ENCODE peak calls at places on chromosomes 12 and 14, in nine cellular contexts. K is SW480, V is T1000, A is iPS DF 6.9, Q is ureter, P is DMS 273 treated with DMSO at 0.1 percent for 48 hours, B is A172, T is Panc1, S is globus pallidus. I is an unnamed sample.

GRCh38 chr14:105839425-105840265 is 313.3 kb downstream of the TMEM121 start:
- DNase-seq in K (no peak), V (no peak), Q (no peak), S (no peak), A (no peak), B (no peak), T (no peak), P (no peak), I (no peak)

GRCh38 chr12:19933924-19934323 is 434.4 kb upstream of the PDE3A start:
- DNase-seq in P (no peak), S (no peak), Q (no peak), T (no peak), B (no peak), K (no peak), A (no peak), V (no peak), I (no peak)

GRCh38 chr12:123475256-123475703 is 17.3 kb downstream of the SNRNP35 start:
- DNase-seq in V (no peak), A (no peak), T (no peak), B (no peak), Q (no peak), S (no peak), P (no peak), K (no peak), I (no peak)

GRCh38 chr14:104399432-104400155 is 180.0 kb upstream of the C14orf180 start:
- DNase-seq in K (peak; percentile 56), V (no peak), A (no peak), S (no peak), B (peak; percentile 1), P (no peak), T (no peak), Q (no peak), I (no peak)

GRCh38 chr12:8452976-8453616 is 2.7 kb upstream of the CLEC6A start:
- DNase-seq in A (no peak), T (no peak), P (no peak), V (no peak), S (no peak), Q (no peak), B (no peak), K (no peak), I (no peak)

GRCh38 chr14:61739133-61739532 is 23.1 kb upstream of the SNAPC1 start:
- DNase-seq in P (no peak), V (no peak), B (no peak), A (no peak), T (no peak), S (no peak), Q (no peak), K (no peak), I (no peak)

GRCh38 chr14:90574640-90575131 is 177.9 kb downstream of the CALM1 start:
- DNase-seq in K (no peak), P (no peak), B (no peak), S (no peak), A (no peak), T (no peak), Q (no peak), V (no peak), I (no peak)

GRCh38 chr12:92360543-92360942 is 214.9 kb upstream of the BTG1 start:
- DNase-seq in V (no peak), K (no peak), Q (no peak), P (no peak), A (no peak), T (no peak), B (no peak), S (no peak), I (no peak)

GRCh38 chr12:97681612-97682504 is 219.3 kb downstream of the RMST start:
- DNase-seq in A (no peak), T (no peak), V (no peak), S (no peak), B (no peak), Q (no peak), K (no peak), P (no peak), I (no peak)

GRCh38 chr12:108744021-108744897 is 12.9 kb upstream of the CORO1C start:
- DNase-seq in S (no peak), K (no peak), T (no peak), A (no peak), Q (no peak), V (no peak), P (no peak), B (no peak), I (no peak)

GRCh38 chr12:40697566-40698257 is 5.5 kb downstream of the CNTN1 start:
- DNase-seq in V (no peak), S (no peak), K (peak; percentile 1), B (peak; percentile 61), A (no peak), T (no peak), Q (no peak), P (peak; percentile 80), I (no peak)

GRCh38 chr14:105486974-105487448 is 325 bp downstream of the CRIP1 start:
- DNase-seq in A (no peak), P (no peak), T (no peak), B (no peak), V (no peak), Q (peak; percentile 75), K (no peak), S (no peak), I (no peak)

GRCh38 chr14:69711065-69711464 is 55.9 kb upstream of the SRSF5 start:
- DNase-seq in T (no peak), V (no peak), B (no peak), K (no peak), P (peak; percentile 88), Q (no peak), A (no peak), S (no peak), I (no peak)

GRCh38 chr14:23057757-23058653 is 685 bp upstream of the CDH24 start:
- DNase-seq in A (peak; percentile 85), Q (peak; percentile 92), K (peak; percentile 83), V (no peak), T (peak; percentile 70), S (peak; percentile 77), B (peak; percentile 63), P (no peak), I (no peak)

GRCh38 chr14:100649173-100649519 is 61.9 kb upstream of the BEGAIN start:
- DNase-seq in Q (no peak), V (no peak), B (peak; percentile 52), T (no peak), P (no peak), S (no peak), A (no peak), K (peak; percentile 58), I (no peak)

GRCh38 chr12:106033161-106033675 is 105.5 kb downstream of the NUAK1 start:
- DNase-seq in Q (no peak), P (no peak), K (no peak), V (no peak), T (no peak), S (no peak), A (no peak), B (no peak), I (no peak)

GRCh38 chr12:132327351-132328171 is 1.8 kb downstream of the GALNT9 start:
- DNase-seq in Q (no peak), V (no peak), K (peak; percentile 96), S (peak; percentile 31), P (no peak), A (no peak), B (peak; percentile 93), T (no peak), I (no peak)

GRCh38 chr12:114013601-114014345 is 47.6 kb upstream of the RBM19 start:
- DNase-seq in P (no peak), S (no peak), T (no peak), V (no peak), B (peak; percentile 42), A (peak; percentile 72), K (peak; percentile 30), Q (no peak), I (no peak)

GRCh38 chr12:120421701-120422100 is 16.2 kb upstream of the COX6A1 start:
- DNase-seq in P (no peak), A (no peak), T (no peak), K (no peak), B (no peak), Q (no peak), V (no peak), S (no peak), I (no peak)

GRCh38 chr12:50509009-50509663 is 4.4 kb downstream of the DIP2B start:
- DNase-seq in T (no peak), B (no peak), P (no peak), V (no peak), Q (no peak), A (no peak), K (no peak), S (no peak), I (no peak)

GRCh38 chr12:113403435-113404415 is at the start of gene SDS:
- DNase-seq in A (no peak), T (no peak), P (no peak), Q (no peak), S (peak; percentile 82), K (no peak), V (no peak), B (no peak), I (no peak)

GRCh38 chr14:64303471-64303917 is 9.3 kb upstream of the ESR2 start:
- DNase-seq in A (no peak), S (peak; percentile 37), T (peak; percentile 32), P (peak; percentile 43), K (peak; percentile 75), B (peak; percentile 57), V (no peak), Q (no peak), I (no peak)

GRCh38 chr12:104555650-104556049 is 98.9 kb downstream of the CHST11 start:
- DNase-seq in T (no peak), V (no peak), K (no peak), A (no peak), P (peak; percentile 51), B (no peak), S (no peak), Q (no peak), I (no peak)

GRCh38 chr12:5580911-5581488 is 149.1 kb downstream of the NTF3 start:
- DNase-seq in V (no peak), P (no peak), T (no peak), Q (no peak), S (no peak), K (no peak), A (no peak), B (no peak), I (no peak)

GRCh38 chr14:101047326-101047725 is 143.8 kb upstream of the RTL1 start:
- DNase-seq in P (no peak), V (no peak), B (no peak), K (no peak), A (no peak), S (no peak), Q (no peak), T (no peak), I (no peak)

GRCh38 chr14:31727797-31728196 is 166.6 kb downstream of the NUBPL start:
- DNase-seq in V (no peak), A (no peak), T (no peak), P (no peak), B (no peak), Q (no peak), K (no peak), S (no peak), I (no peak)

GRCh38 chr12:63814146-63814774 is 30.2 kb upstream of the SRGAP1 start:
- DNase-seq in A (no peak), T (no peak), Q (no peak), K (no peak), B (no peak), V (no peak), P (no peak), S (no peak), I (no peak)

GRCh38 chr12:105428793-105429192 is 98.3 kb downstream of the C12orf75 start:
- DNase-seq in V (no peak), Q (no peak), A (no peak), T (no peak), S (no peak), B (no peak), K (no peak), P (no peak), I (no peak)

GRCh38 chr12:65891987-65892481 is 67.8 kb downstream of the HMGA2 start:
- DNase-seq in T (peak; percentile 95), V (peak; percentile 100), B (peak; percentile 94), S (no peak), A (no peak), Q (peak; percentile 84), P (no peak), K (peak; percentile 15), I (peak; percentile 76)

GRCh38 chr14:64841121-64841611 is 38.5 kb downstream of the SPTB start:
- DNase-seq in B (peak; percentile 64), Q (no peak), T (no peak), A (peak; percentile 39), V (no peak), K (peak; percentile 87), S (no peak), P (no peak), I (peak; percentile 9)

GRCh38 chr12:14840616-14841015 is 2.7 kb downstream of the ART4 start:
- DNase-seq in A (no peak), Q (no peak), P (no peak), T (no peak), V (no peak), B (no peak), K (no peak), S (no peak), I (no peak)